ENCODE peak calls at places on chromosomes 1 and 21, in four cellular contexts. Z, Q, O and W are unnamed samples.

GRCh38 chr1:1318131-1318652 is 6.3 kb downstream of the INTS11 start:
- DNase-seq in Q (peak), O (peak), Z (peak), W (peak)

GRCh38 chr1:53754484-53755312 is 15.7 kb upstream of the GLIS1 start:
- DNase-seq in Q (no peak), Z (peak), O (peak), W (no peak)

GRCh38 chr1:56436912-56437403 is 142.4 kb downstream of the PLPP3 start:
- DNase-seq in O (no peak), Z (no peak), Q (no peak), W (no peak)

GRCh38 chr21:44612029-44612486 is at the start of gene KRTAP10-8:
- DNase-seq in Z (no peak), O (no peak), Q (no peak), W (no peak)

GRCh38 chr1:23751050-23751814 is 8.0 kb downstream of the ELOA start:
- DNase-seq in O (peak), Q (no peak), Z (no peak), W (no peak)

GRCh38 chr1:170241266-170241851 is 95.6 kb downstream of the NTMT2 start:
- DNase-seq in Q (no peak), O (no peak), Z (no peak), W (no peak)

GRCh38 chr1:40818264-40818961 is 34.8 kb downstream of the KCNQ4 start:
- DNase-seq in Z (no peak), Q (peak), O (peak), W (no peak)

GRCh38 chr1:171919891-171920887 is 78.9 kb downstream of the DNM3 start:
- DNase-seq in Z (no peak), O (peak), Q (no peak), W (no peak)

GRCh38 chr1:61174060-61174788 is 91.9 kb downstream of the NFIA start:
- DNase-seq in O (no peak), Q (no peak), Z (no peak), W (no peak)

GRCh38 chr1:246178902-246179301 is 328.2 kb downstream of the SMYD3 start:
- DNase-seq in Q (no peak), O (no peak), Z (no peak), W (no peak)

GRCh38 chr1:39458991-39459390 is 32.4 kb upstream of the BMP8A start:
- DNase-seq in Z (no peak), O (no peak), Q (no peak), W (no peak)

GRCh38 chr1:236534164-236534651 is 10.4 kb downstream of the LGALS8 start:
- DNase-seq in O (peak), Z (no peak), Q (no peak), W (no peak)

GRCh38 chr1:182615468-182616129 is 11.4 kb upstream of the RGS16 start:
- DNase-seq in O (peak), Q (peak), Z (no peak), W (no peak)

GRCh38 chr1:15682886-15683410 is 1.2 kb upstream of the PLEKHM2 start:
- DNase-seq in Q (no peak), Z (no peak), O (no peak), W (no peak)

GRCh38 chr21:42429856-42430255 is 26.2 kb downstream of the UBASH3A start:
- DNase-seq in O (peak), Q (no peak), Z (no peak), W (no peak)

GRCh38 chr1:110004583-110004982 is 20.0 kb downstream of the AHCYL1 start:
- DNase-seq in O (no peak), Q (no peak), Z (no peak), W (no peak)

GRCh38 chr1:234926574-234927311 is 201.9 kb downstream of the TOMM20 start:
- DNase-seq in O (no peak), Z (no peak), Q (no peak), W (no peak)

GRCh38 chr21:41648591-41649031 is 118.2 kb downstream of the RIPK4 start:
- DNase-seq in O (peak), Q (peak), Z (no peak), W (no peak)

GRCh38 chr1:31931241-31932225 is 6.6 kb downstream of the PTP4A2 start:
- DNase-seq in O (peak), Z (no peak), Q (no peak), W (no peak)

GRCh38 chr21:44764319-44765230 is 37.0 kb downstream of the UBE2G2 start:
- DNase-seq in Q (no peak), Z (no peak), O (peak), W (no peak)

GRCh38 chr1:110515041-110515440 is 3.9 kb downstream of the KCNA10 start:
- DNase-seq in Q (no peak), Z (no peak), O (no peak), W (no peak)

GRCh38 chr1:169604781-169605560 is 18.7 kb upstream of the F5 start:
- DNase-seq in Q (no peak), O (no peak), Z (no peak), W (no peak)

GRCh38 chr1:209428241-209428921 is 155.1 kb upstream of the CAMK1G start:
- DNase-seq in Q (peak), O (no peak), Z (no peak), W (no peak)

GRCh38 chr1:202112864-202113689 is 9.6 kb upstream of the GPR37L1 start:
- DNase-seq in O (peak), Q (peak), Z (no peak), W (no peak)

GRCh38 chr1:66364578-66365391 is 169.2 kb upstream of the SGIP1 start:
- DNase-seq in Q (no peak), Z (no peak), O (peak), W (no peak)

GRCh38 chr1:167328762-167329483 is 108.2 kb downstream of the POU2F1 start:
- DNase-seq in Q (no peak), O (no peak), Z (no peak), W (no peak)

GRCh38 chr1:117592155-117592554 is 13.7 kb upstream of the TENT5C start:
- DNase-seq in O (no peak), Q (peak), Z (no peak), W (no peak)

GRCh38 chr1:109280768-109281356 is 2.1 kb downstream of the PSRC1 start:
- DNase-seq in Z (no peak), O (no peak), Q (no peak), W (no peak)

GRCh38 chr1:163346326-163346870 is 24.6 kb downstream of the NUF2 start:
- DNase-seq in O (peak), Z (no peak), Q (no peak), W (no peak)

GRCh38 chr1:44038876-44039657 is 7.8 kb upstream of the SLC6A9 start:
- DNase-seq in Q (no peak), Z (no peak), O (peak), W (no peak)

GRCh38 chr1:31745898-31746668 is 18.1 kb downstream of the ADGRB2 start:
- DNase-seq in O (no peak), Q (no peak), Z (no peak), W (no peak)